ENCODE peak calls at places on chromosomes 3 and 15, in four cellular contexts. J is right lobe of liver, S is body of pancreas, O is stomach. D is an unnamed sample.

GRCh38 chr3:46607603-46608028 is 4.7 kb upstream of the FAM240A start:
- DNase-seq in S (no peak), O (no peak), J (no peak), D (no peak)

GRCh38 chr15:42092666-42093445 is 1.5 kb downstream of the PLA2G4D start:
- DNase-seq in S (no peak), J (no peak), O (peak), D (no peak)

GRCh38 chr3:71299160-71299559 is 284.4 kb downstream of the FOXP1 start:
- DNase-seq in J (no peak), O (no peak), S (no peak), D (no peak)

GRCh38 chr3:193798097-193798496 is 205.1 kb downstream of the OPA1 start:
- DNase-seq in O (no peak), S (no peak), J (no peak), D (no peak)

GRCh38 chr3:197420115-197420514 is 121.7 kb upstream of the DLG1 start:
- DNase-seq in S (no peak), J (no peak), O (no peak), D (no peak)

GRCh38 chr15:45021331-45021730 is 1.7 kb upstream of the SORD start:
- DNase-seq in O (peak), J (no peak), S (peak), D (no peak)

GRCh38 chr3:53254810-53255359 is 937 bp downstream of the TKT start:
- DNase-seq in S (peak), J (peak), O (peak), D (peak)

GRCh38 chr3:89859738-89860137 is 752.3 kb downstream of the EPHA3 start:
- DNase-seq in O (no peak), J (no peak), S (no peak), D (no peak)

GRCh38 chr15:43518073-43518761 is 809 bp downstream of the MAP1A start:
- DNase-seq in O (no peak), J (no peak), S (peak), D (no peak)

GRCh38 chr15:73950479-73951043 is 24.3 kb downstream of the LOXL1 start:
- DNase-seq in S (no peak), O (no peak), J (no peak), D (peak)

GRCh38 chr15:80711886-80712285 is 16.8 kb downstream of the ABHD17C start:
- DNase-seq in J (no peak), S (no peak), O (no peak), D (no peak)

GRCh38 chr3:13276438-13277129 is 143.5 kb downstream of the NUP210 start:
- DNase-seq in J (peak), S (no peak), O (no peak), D (no peak)

GRCh38 chr15:51132384-51133139 is 37.9 kb upstream of the TNFAIP8L3 start:
- DNase-seq in J (no peak), O (no peak), S (peak), D (no peak)

GRCh38 chr3:42043116-42043796 is 47.9 kb upstream of the TRAK1 start:
- DNase-seq in O (no peak), S (peak), J (no peak), D (no peak)

GRCh38 chr3:48047841-48048456 is 31.7 kb upstream of the MAP4 start:
- DNase-seq in S (no peak), O (no peak), J (no peak), D (no peak)

GRCh38 chr3:25441234-25441856 is 13.3 kb downstream of the RARB start:
- DNase-seq in O (no peak), S (no peak), J (no peak), D (no peak)

GRCh38 chr3:52046186-52046913 is 10.0 kb downstream of the DUSP7 start:
- DNase-seq in O (no peak), S (no peak), J (no peak), D (peak)

GRCh38 chr15:62549345-62549970 is 384.4 kb upstream of the C2CD4B start:
- DNase-seq in S (peak), J (no peak), O (peak), D (no peak)

GRCh38 chr15:88179562-88179961 is 77.0 kb downstream of the NTRK3 start:
- DNase-seq in J (no peak), S (no peak), O (no peak), D (no peak)

GRCh38 chr3:22620498-22620897 is 582.6 kb upstream of the UBE2E2 start:
- DNase-seq in J (no peak), O (no peak), S (no peak), D (no peak)

GRCh38 chr3:138472141-138472825 is 37.9 kb downstream of the ESYT3 start:
- DNase-seq in O (no peak), J (no peak), S (no peak), D (no peak)

GRCh38 chr3:71128951-71129350 is 454.6 kb downstream of the FOXP1 start:
- DNase-seq in S (no peak), J (no peak), O (no peak), D (no peak)

GRCh38 chr3:112092439-112093179 is 6.4 kb downstream of the C3orf52 start:
- DNase-seq in O (no peak), J (no peak), S (no peak), D (no peak)

GRCh38 chr3:195854628-195855300 is 43.0 kb upstream of the MUC4 start:
- DNase-seq in O (peak), S (peak), J (no peak), D (peak)

GRCh38 chr3:188578579-188579363 is 424.8 kb downstream of the LPP start:
- DNase-seq in O (no peak), J (peak), S (peak), D (peak)

GRCh38 chr15:50418041-50418583 is 6.1 kb upstream of the USP8 start:
- DNase-seq in O (no peak), J (no peak), S (no peak), D (no peak)

GRCh38 chr3:124277516-124277890 is 285.6 kb upstream of the ROPN1 start:
- DNase-seq in O (no peak), S (no peak), J (no peak), D (no peak)

GRCh38 chr15:77507911-77508310 is 87.2 kb downstream of the HMG20A start:
- DNase-seq in J (no peak), S (peak), O (peak), D (no peak)

GRCh38 chr3:30549600-30549999 is 56.8 kb upstream of the TGFBR2 start:
- DNase-seq in S (no peak), O (no peak), J (no peak), D (no peak)
- H3K27ac ChIP-seq in S (no peak), O (no peak), J (no peak), D (no peak)

DNA sequence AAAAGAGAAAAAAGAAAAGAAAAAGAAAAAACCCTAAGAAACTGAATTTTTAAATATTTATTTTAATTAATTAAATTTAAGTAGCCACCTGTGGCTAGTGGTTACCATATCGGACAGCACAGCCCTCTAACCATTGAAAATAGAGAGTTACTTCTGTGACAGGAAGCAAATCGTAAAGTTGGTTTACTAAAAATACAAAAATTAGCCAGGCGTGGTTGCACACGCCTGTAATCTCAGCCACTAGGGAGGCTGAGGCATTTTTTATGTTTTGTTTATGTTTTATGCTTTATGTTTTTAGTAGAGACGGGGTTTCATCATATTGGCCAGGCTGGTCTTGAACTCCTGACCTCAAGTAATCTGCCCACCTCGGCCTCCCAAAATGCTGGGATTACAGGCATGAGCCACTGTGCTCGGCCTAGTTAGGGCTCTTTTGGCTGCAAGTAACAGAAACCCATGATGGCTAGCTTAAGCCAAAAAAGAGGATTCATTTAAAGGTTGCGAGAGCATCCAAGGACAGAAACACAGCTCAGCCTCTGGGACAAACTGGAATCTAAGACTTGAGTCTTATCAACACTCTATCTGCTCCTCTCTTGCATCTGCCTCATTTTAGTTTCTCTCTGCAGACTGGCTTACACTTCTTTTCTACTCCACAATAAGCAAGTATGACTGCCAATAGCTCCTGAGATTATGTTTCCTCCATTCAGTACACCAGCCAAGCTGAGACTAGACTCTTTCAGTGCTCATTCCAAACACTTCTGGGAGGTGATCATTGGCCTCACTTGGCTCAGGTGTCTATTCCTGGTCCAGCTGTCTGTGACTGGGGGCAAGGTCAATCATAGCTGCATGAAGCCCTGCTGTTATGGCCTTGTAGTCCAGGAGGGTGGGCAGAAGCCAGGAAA is 6.8 kb upstream of the SKIL start:
- DNase-seq in S (no peak), O (no peak), J (no peak), D (no peak)
- H3K27ac ChIP-seq in S (no peak), O (no peak), J (no peak), D (no peak)

GRCh38 chr3:133127381-133127780 is 89.2 kb downstream of the TMEM108 start:
- DNase-seq in O (no peak), J (no peak), S (no peak), D (no peak)
- H3K27ac ChIP-seq in O (no peak), J (no peak), S (no peak), D (no peak)

GRCh38 chr3:31488475-31489017 is 44.2 kb upstream of the STT3B start:
- DNase-seq in S (no peak), O (no peak), J (no peak), D (no peak)
- H3K27ac ChIP-seq in S (no peak), O (no peak), J (no peak), D (no peak)

D was measured in kidney.